ENCODE peak calls at places on chromosomes 16 and 17, in seven cellular contexts. One of them, this sample, is unnamed.

GRCh38 chr17:7654832-7655540 is 4.3 kb downstream of the ATP1B2 start:
- DNase-seq in right lobe of liver: no peak
- DNase-seq in adrenal gland: no peak
- DNase-seq in A549: no peak
- DNase-seq in NB4: no peak
- DNase-seq in breast epithelium: no peak
- DNase-seq in ovary: no peak
- DNase-seq in this sample: no peak

GRCh38 chr17:888998-889401 is 90.6 kb downstream of the NXN start:
- DNase-seq in right lobe of liver: no peak
- DNase-seq in adrenal gland: no peak
- DNase-seq in A549: no peak
- DNase-seq in NB4: no peak
- DNase-seq in breast epithelium: no peak
- DNase-seq in ovary: no peak
- DNase-seq in this sample: no peak

GRCh38 chr17:81558941-81559806 is 7.0 kb upstream of the FAAP100 start:
- DNase-seq in right lobe of liver: no peak
- DNase-seq in adrenal gland: no peak
- DNase-seq in A549: peak
- DNase-seq in NB4: peak
- DNase-seq in breast epithelium: no peak
- DNase-seq in ovary: no peak
- DNase-seq in this sample: no peak

GRCh38 chr16:31487720-31488629 is 5.1 kb downstream of the SLC5A2 start:
- DNase-seq in right lobe of liver: peak
- DNase-seq in adrenal gland: peak
- DNase-seq in A549: peak
- DNase-seq in NB4: peak
- DNase-seq in breast epithelium: no peak
- DNase-seq in ovary: peak
- DNase-seq in this sample: no peak

GRCh38 chr17:61770752-61771533 is 92.4 kb downstream of the BRIP1 start:
- DNase-seq in right lobe of liver: no peak
- DNase-seq in adrenal gland: no peak
- DNase-seq in A549: no peak
- DNase-seq in NB4: no peak
- DNase-seq in breast epithelium: no peak
- DNase-seq in ovary: no peak
- DNase-seq in this sample: no peak

GRCh38 chr16:495127-495748 is 32.3 kb upstream of the CAPN15 start:
- DNase-seq in right lobe of liver: no peak
- DNase-seq in adrenal gland: no peak
- DNase-seq in A549: peak
- DNase-seq in NB4: peak
- DNase-seq in breast epithelium: no peak
- DNase-seq in ovary: no peak
- DNase-seq in this sample: peak

GRCh38 chr16:15443753-15444152 is 9.4 kb downstream of the BMERB1 start:
- DNase-seq in right lobe of liver: peak
- DNase-seq in adrenal gland: no peak
- DNase-seq in A549: no peak
- DNase-seq in NB4: no peak
- DNase-seq in breast epithelium: no peak
- DNase-seq in ovary: no peak
- DNase-seq in this sample: no peak

GRCh38 chr16:56252835-56253234 is 61.5 kb downstream of the GNAO1 start:
- DNase-seq in right lobe of liver: peak
- DNase-seq in adrenal gland: peak
- DNase-seq in A549: no peak
- DNase-seq in NB4: no peak
- DNase-seq in breast epithelium: no peak
- DNase-seq in ovary: no peak
- DNase-seq in this sample: no peak

GRCh38 chr17:8426802-8427201 is 8.9 kb upstream of the NDEL1 start:
- DNase-seq in right lobe of liver: no peak
- DNase-seq in adrenal gland: no peak
- DNase-seq in A549: no peak
- DNase-seq in NB4: no peak
- DNase-seq in breast epithelium: no peak
- DNase-seq in ovary: no peak
- DNase-seq in this sample: no peak

GRCh38 chr16:64440421-64440831 is 681.4 kb downstream of the CDH11 start:
- DNase-seq in right lobe of liver: no peak
- DNase-seq in adrenal gland: peak
- DNase-seq in A549: no peak
- DNase-seq in NB4: no peak
- DNase-seq in breast epithelium: no peak
- DNase-seq in ovary: no peak
- DNase-seq in this sample: peak

GRCh38 chr17:77628035-77628434 is 330.5 kb upstream of the TNRC6C start:
- DNase-seq in right lobe of liver: no peak
- DNase-seq in adrenal gland: no peak
- DNase-seq in A549: no peak
- DNase-seq in NB4: peak
- DNase-seq in breast epithelium: no peak
- DNase-seq in ovary: no peak
- DNase-seq in this sample: no peak

GRCh38 chr16:5460701-5461100 is 363.1 kb upstream of the EEF2KMT start:
- DNase-seq in right lobe of liver: no peak
- DNase-seq in adrenal gland: no peak
- DNase-seq in A549: no peak
- DNase-seq in NB4: no peak
- DNase-seq in breast epithelium: no peak
- DNase-seq in ovary: no peak
- DNase-seq in this sample: no peak

GRCh38 chr17:1852327-1852726 is 22.5 kb downstream of the RPA1 start:
- DNase-seq in right lobe of liver: peak
- DNase-seq in adrenal gland: no peak
- DNase-seq in A549: no peak
- DNase-seq in NB4: no peak
- DNase-seq in breast epithelium: no peak
- DNase-seq in ovary: no peak
- DNase-seq in this sample: no peak

GRCh38 chr17:18247613-18248001 is 10.9 kb downstream of the FLII start:
- DNase-seq in right lobe of liver: no peak
- DNase-seq in adrenal gland: peak
- DNase-seq in A549: no peak
- DNase-seq in NB4: no peak
- DNase-seq in breast epithelium: peak
- DNase-seq in ovary: peak
- DNase-seq in this sample: no peak

GRCh38 chr16:19446886-19447285 is 29.2 kb downstream of the TMC5 start:
- DNase-seq in right lobe of liver: no peak
- DNase-seq in adrenal gland: no peak
- DNase-seq in A549: no peak
- DNase-seq in NB4: no peak
- DNase-seq in breast epithelium: no peak
- DNase-seq in ovary: no peak
- DNase-seq in this sample: no peak

GRCh38 chr17:1714488-1714979 is 4.4 kb upstream of the TLCD2 start:
- DNase-seq in right lobe of liver: peak
- DNase-seq in adrenal gland: peak
- DNase-seq in A549: peak
- DNase-seq in NB4: peak
- DNase-seq in breast epithelium: peak
- DNase-seq in ovary: peak
- DNase-seq in this sample: peak

DNA sequence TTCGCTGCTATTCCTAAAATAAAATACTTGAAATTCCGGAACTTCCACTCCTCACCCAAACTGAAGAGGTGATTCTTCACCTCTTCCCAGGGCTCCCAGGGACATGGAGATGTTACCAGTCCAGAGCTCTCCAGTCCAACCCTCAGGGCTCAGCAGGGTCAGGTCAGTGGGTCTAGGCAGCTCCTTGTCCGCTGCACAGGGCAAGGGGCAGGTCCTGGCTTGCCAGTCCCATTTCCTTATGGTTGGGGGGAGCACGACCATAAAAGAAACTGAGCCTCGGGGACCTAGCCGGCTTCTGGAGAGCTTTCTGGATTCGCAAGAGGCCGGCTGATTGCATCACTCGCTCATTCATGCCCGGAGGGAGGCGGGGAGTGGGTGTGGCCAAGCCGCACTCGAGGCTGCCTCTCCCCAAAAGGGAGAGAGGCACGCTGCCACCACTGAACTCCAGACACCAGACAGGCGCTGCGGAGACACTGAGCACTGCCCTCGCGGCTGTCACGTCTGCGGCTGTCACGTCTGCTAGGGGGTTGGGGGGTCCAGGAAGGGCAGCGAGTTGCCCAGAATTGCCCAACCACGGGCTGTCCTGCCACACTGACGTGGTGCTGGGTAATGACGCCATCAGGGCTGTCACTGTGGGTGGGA is 15.8 kb downstream of the SLC7A5 start:
- DNase-seq in right lobe of liver: peak
- DNase-seq in adrenal gland: peak
- DNase-seq in A549: peak
- DNase-seq in NB4: peak
- DNase-seq in breast epithelium: peak
- DNase-seq in ovary: peak
- DNase-seq in this sample: peak
- TF ChIP-seq POLR2A in right lobe of liver: peak
- TF ChIP-seq POLR2A in adrenal gland: peak
- TF ChIP-seq POLR2A in A549: peak
- TF ChIP-seq POLR2A in NB4: peak
- TF ChIP-seq POLR2A in breast epithelium: no peak
- TF ChIP-seq POLR2A in ovary: peak
- TF ChIP-seq POLR2A in this sample: peak

DNA sequence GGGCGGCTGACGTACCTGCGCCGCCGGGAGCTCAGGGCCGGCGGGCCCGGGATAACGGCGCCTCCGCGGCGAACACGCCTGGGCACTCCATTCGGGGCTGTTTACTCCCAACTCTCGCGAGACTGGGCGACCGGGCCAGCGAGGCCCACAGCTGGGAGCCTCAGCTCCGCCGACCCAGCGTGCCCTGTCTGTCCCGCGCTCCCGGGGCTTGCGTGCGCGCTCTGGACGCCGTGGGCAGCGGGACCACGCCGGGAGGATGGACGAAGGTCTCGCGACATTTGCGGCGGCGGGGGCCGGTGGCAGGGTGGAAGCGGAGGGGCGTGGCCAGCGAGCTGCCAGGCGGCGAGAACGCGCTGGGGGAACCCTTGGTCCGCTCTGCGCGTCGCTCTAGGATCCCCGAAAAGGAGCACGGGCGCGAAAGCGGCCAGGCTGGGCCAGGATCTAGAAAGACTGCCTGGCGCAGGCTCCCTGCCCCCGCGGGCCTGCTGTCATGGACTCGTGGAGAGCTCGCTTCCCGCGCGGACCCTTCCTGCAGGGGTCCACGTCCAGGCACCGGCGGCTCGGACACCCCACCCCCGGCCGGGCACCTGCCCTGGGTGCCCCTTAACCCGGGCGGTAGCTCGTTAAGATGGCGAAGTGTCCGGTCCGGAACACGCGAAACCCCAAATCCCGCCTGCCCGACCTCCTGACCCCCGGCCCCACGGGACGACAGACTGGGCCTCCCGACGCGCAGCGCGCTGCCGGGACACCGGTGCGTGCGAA is at the start of gene MBTPS1:
- DNase-seq in right lobe of liver: peak
- DNase-seq in adrenal gland: peak
- DNase-seq in A549: peak
- DNase-seq in NB4: peak
- DNase-seq in breast epithelium: peak
- DNase-seq in ovary: peak
- DNase-seq in this sample: peak
- TF ChIP-seq POLR2A in right lobe of liver: peak
- TF ChIP-seq POLR2A in adrenal gland: peak
- TF ChIP-seq POLR2A in A549: peak
- TF ChIP-seq POLR2A in NB4: peak
- TF ChIP-seq POLR2A in breast epithelium: peak
- TF ChIP-seq POLR2A in ovary: peak
- TF ChIP-seq POLR2A in this sample: peak

DNA sequence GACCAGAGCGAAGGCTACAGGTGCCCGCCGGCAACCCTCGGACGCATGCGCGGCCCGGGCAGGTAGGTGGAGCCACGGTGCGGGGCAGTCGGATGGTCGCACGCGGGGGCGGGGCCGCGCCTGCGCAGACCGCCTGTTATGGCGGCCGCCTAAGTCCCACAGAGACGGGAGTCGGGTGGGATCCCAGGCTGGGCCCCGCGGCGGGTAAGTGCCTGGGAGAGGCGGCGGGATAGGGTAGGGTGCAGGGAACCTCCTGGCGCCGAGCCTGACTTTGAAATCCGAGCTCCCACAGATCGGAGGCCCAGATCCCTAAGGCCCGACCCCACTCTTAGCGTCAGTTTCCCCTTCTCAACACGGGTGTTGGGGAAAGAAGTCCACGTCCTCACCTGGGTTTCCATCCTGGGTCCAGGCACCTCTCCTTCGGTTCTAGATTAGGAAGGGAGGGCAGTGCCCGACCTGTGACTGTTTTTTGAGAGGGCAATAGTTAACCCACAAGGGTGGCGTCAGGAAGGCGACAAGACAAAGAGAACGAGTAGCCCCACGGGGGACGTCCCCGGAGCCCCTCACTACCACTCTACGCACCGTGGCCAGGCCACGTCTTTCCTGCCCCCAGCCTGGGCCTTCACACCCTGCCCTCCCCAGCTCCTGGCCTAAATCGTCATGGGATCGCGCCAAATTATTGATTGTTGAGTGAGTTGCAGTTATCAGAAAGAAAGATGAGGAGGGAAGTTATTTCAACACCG is at the start of gene METTL22:
- DNase-seq in right lobe of liver: peak
- DNase-seq in adrenal gland: peak
- DNase-seq in A549: peak
- DNase-seq in NB4: peak
- DNase-seq in breast epithelium: peak
- DNase-seq in ovary: peak
- DNase-seq in this sample: peak
- TF ChIP-seq POLR2A in right lobe of liver: peak
- TF ChIP-seq POLR2A in adrenal gland: peak
- TF ChIP-seq POLR2A in A549: peak
- TF ChIP-seq POLR2A in NB4: peak
- TF ChIP-seq POLR2A in breast epithelium: peak
- TF ChIP-seq POLR2A in ovary: peak
- TF ChIP-seq POLR2A in this sample: peak

DNA sequence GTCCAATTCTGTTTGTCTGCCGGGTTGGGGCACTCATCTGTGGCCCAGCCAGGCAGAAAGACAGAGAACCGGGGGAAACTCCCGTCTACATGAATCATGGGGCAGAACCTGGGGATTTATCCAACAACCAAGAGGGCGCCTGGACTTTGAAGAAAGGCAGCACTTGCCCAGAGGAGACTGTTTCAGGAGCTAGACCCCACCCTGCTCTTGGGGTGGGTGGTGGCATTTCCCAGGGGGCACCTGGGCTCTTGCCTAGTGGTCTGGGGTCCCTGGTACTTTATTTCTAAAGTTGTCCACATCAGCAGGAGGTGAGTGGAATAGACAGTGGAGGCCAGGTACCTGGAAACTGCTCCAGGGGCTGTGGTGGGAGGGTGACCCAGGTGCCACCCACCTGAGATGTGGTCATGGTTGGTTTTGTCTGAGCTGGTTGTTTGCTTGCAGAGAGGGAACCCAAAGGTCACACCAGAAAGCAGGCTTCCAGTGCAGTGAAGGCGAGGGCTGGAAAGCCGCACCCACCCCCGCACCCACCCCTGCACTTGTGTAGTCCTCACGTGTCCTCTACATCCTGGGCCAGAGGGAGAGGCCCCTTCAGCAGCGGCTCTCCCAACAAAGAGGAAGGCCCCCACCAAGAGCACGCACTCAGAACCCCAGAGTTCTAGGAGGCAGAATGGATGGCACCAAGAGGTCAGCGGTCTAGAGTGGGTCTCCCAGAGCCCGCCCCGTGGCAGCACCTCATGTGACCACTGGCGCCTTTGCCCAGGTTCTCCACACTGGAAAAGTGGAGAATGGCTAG is 92.5 kb upstream of the CBX4 start:
- DNase-seq in right lobe of liver: no peak
- DNase-seq in adrenal gland: no peak
- DNase-seq in A549: no peak
- DNase-seq in NB4: no peak
- DNase-seq in breast epithelium: no peak
- DNase-seq in ovary: peak
- DNase-seq in this sample: peak
- TF ChIP-seq POLR2A in right lobe of liver: no peak
- TF ChIP-seq POLR2A in adrenal gland: no peak
- TF ChIP-seq POLR2A in A549: no peak
- TF ChIP-seq POLR2A in NB4: no peak
- TF ChIP-seq POLR2A in breast epithelium: no peak
- TF ChIP-seq POLR2A in ovary: no peak
- TF ChIP-seq POLR2A in this sample: no peak

This sample was measured in H54.